ENCODE peak calls at places on chromosomes 16 and 17, in nine cellular contexts. D is CD8-positive, alpha-beta T cell; Y is HCT116; H is mesendoderm; Z is psoas muscle; L is GM23248; O is transverse colon; A is heart left ventricle; M is neuronal stem cell. V is an unnamed sample.

GRCh38 chr16:57607676-57608461 is 20.6 kb upstream of the ADGRG1 start:
- DNase-seq in D (no peak), Y (no peak), H (no peak), Z (no peak), L (no peak), O (no peak), A (peak; percentile 7), M (no peak), V (no peak)

GRCh38 chr16:49108611-49109010 is 173.0 kb downstream of the CBLN1 start:
- DNase-seq in D (no peak), Y (no peak), H (no peak), Z (no peak), L (no peak), O (no peak), A (no peak), M (no peak), V (no peak)

GRCh38 chr16:22220714-22221113 is 14.6 kb downstream of the EEF2K start:
- DNase-seq in D (no peak), Y (no peak), H (no peak), Z (peak; percentile 88), L (peak; percentile 16), O (no peak), A (peak; percentile 33), M (no peak), V (no peak)

GRCh38 chr16:60811657-60812056 is 1224.6 kb downstream of the CDH8 start:
- DNase-seq in D (no peak), Y (no peak), H (no peak), Z (no peak), L (no peak), O (no peak), A (no peak), M (no peak), V (no peak)

GRCh38 chr16:79928142-79928735 is 327.7 kb upstream of the MAF start:
- DNase-seq in D (no peak), Y (no peak), H (no peak), Z (no peak), L (no peak), O (peak; percentile 9), A (no peak), M (no peak), V (no peak)

GRCh38 chr17:44636562-44636961 is 19.7 kb upstream of the MEIOC start:
- DNase-seq in D (no peak), Y (peak; percentile 13), H (peak; percentile 23), Z (no peak), L (peak; percentile 75), O (no peak), A (no peak), M (no peak), V (no peak)

GRCh38 chr17:41367426-41368075 is 2.1 kb downstream of the KRT33B start:
- DNase-seq in D (no peak), Y (no peak), H (peak; percentile 60), Z (no peak), L (peak; percentile 94), O (no peak), A (no peak), M (no peak), V (no peak)

GRCh38 chr17:80793851-80794267 is 197.8 kb upstream of the CHMP6 start:
- DNase-seq in D (no peak), Y (no peak), H (no peak), Z (no peak), L (peak; percentile 39), O (no peak), A (no peak), M (no peak), V (no peak)

GRCh38 chr17:30956764-30957374 is 14.0 kb upstream of the RNF135 start:
- DNase-seq in D (no peak), Y (no peak), H (peak; percentile 10), Z (no peak), L (peak; percentile 13), O (no peak), A (peak; percentile 40), M (no peak), V (no peak)

GRCh38 chr16:87581867-87582220 is 20.5 kb upstream of the JPH3 start:
- DNase-seq in D (no peak), Y (peak; percentile 51), H (no peak), Z (peak; percentile 69), L (peak; percentile 99), O (peak; percentile 60), A (peak; percentile 72), M (no peak), V (peak; percentile 71)

GRCh38 chr17:70096861-70097260 is 21.8 kb downstream of the KCNJ16 start:
- DNase-seq in D (no peak), Y (no peak), H (no peak), Z (no peak), L (no peak), O (no peak), A (no peak), M (no peak), V (no peak)

GRCh38 chr17:33854596-33854995 is 400.5 kb upstream of the CCL2 start:
- DNase-seq in D (no peak), Y (no peak), H (no peak), Z (no peak), L (peak; percentile 6), O (no peak), A (no peak), M (no peak), V (no peak)

GRCh38 chr16:88014954-88015805 is 63.9 kb downstream of the BANP start:
- DNase-seq in D (no peak), Y (no peak), H (no peak), Z (no peak), L (no peak), O (no peak), A (no peak), M (no peak), V (no peak)

GRCh38 chr17:73098919-73099318 is 6.4 kb upstream of the SLC39A11 start:
- DNase-seq in D (no peak), Y (no peak), H (no peak), Z (no peak), L (no peak), O (no peak), A (no peak), M (no peak), V (no peak)
- H3K4me1 ChIP-seq in D (no peaks in the 10 kb centered on the region), Y (no peaks in the 10 kb centered on the region), H (no peaks in the 10 kb centered on the region), Z (no peaks in the 10 kb centered on the region), L (no peaks in the 10 kb centered on the region), O (no peaks in the 10 kb centered on the region), A (no peaks in the 10 kb centered on the region), M (no peaks in the 10 kb centered on the region), V (peaks cover 34% of the 10 kb centered on the region)

GRCh38 chr17:38465420-38466345 is 37.4 kb downstream of the ARHGAP23 start:
- DNase-seq in D (no peak), Y (no peak), H (no peak), Z (peak; percentile 83), L (peak; percentile 96), O (peak; percentile 36), A (peak; percentile 77), M (no peak), V (no peak)
- H3K4me3 ChIP-seq in D (no peak overlapping the region), Y (peak overlapping the region; percentile 69), H (no peak overlapping the region), Z (peak overlapping the region; percentile 60), L (peak overlapping the region; percentile 75), O (peak overlapping the region; percentile 34), A (peak overlapping the region; percentile 21), M (peak overlapping the region; percentile 56), V (peak overlapping the region; percentile 32)

GRCh38 chr16:29943846-29944669 is 17.8 kb upstream of the TMEM219 start:
- DNase-seq in D (no peak), Y (peak; percentile 98), H (peak; percentile 99), Z (peak; percentile 41), L (peak; percentile 98), O (peak; percentile 79), A (no peak), M (no peak), V (no peak)
- H3K27ac ChIP-seq in D (no peak overlapping the region), Y (peak overlapping the region; percentile 93), H (peak overlapping the region; percentile 35), Z (peak overlapping the region; percentile 36), L (peak overlapping the region; percentile 95), O (peak overlapping the region; percentile 85), A (peak overlapping the region; percentile 2), M (peak overlapping the region; percentile 36), V (peak overlapping the region; percentile 48)

GRCh38 chr16:14309001-14309886 is 238.1 kb downstream of the MRTFB start:
- DNase-seq in D (no peak), Y (no peak), H (peak; percentile 91), Z (no peak), L (peak; percentile 57), O (no peak), A (no peak), M (no peak), V (no peak)
- H3K4me1 ChIP-seq in D (peaks cover 36% of the 10 kb centered on the region), Y (peaks cover 70% of the 10 kb centered on the region), H (peaks cover 12% of the 10 kb centered on the region), Z (peaks cover 61% of the 10 kb centered on the region), L (peaks cover 67% of the 10 kb centered on the region), O (peaks cover 34% of the 10 kb centered on the region), A (no peaks in the 10 kb centered on the region), M (peaks cover 19% of the 10 kb centered on the region), V (peaks cover 3% of the 10 kb centered on the region)

DNA sequence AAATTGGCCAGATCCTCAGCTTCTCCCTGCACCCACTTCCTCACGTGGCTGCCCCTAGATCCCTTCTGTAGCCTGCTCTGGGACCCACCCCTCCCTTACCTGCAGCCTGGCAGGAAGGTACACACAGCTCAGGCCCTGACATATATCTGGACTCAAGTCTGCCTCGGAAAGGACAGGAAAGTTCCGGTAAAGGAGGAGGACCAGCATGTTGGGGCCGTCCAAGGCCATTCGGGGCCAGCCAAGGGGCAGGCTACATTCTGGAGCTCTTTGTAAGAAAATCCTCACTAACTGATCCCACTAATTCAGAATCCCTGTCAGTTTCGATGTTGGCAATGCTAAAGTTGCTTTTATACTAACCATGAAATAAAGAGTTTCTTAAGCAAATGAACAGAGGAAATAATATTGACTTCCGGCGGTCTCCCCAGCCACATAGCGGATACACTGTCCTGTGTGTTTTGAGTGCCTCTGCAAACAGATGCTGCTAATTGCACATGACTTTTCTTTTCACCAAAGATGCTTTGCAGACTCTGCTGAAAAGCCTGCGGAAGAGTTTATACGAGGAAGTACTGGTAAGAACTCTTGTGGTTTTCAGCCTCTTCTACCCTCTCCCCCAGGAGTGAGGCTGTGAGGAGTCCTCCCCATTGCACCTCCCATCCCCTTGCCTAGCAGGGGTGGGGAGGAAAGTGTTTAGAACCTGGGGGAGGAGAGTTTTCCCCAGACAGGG is 54.8 kb downstream of the PLXDC1 start:
- DNase-seq in D (no peak), Y (no peak), H (no peak), Z (no peak), L (no peak), O (peak; percentile 33), A (no peak), M (no peak), V (no peak)
- H3K4me3 ChIP-seq in D (peak overlapping the region; percentile 56), Y (no peak overlapping the region), H (no peak overlapping the region), Z (no peak overlapping the region), L (no peak overlapping the region), O (no peak overlapping the region), A (no peak overlapping the region), M (no peak overlapping the region), V (no peak overlapping the region)

V was measured in left lung.